ENCODE peak calls at places on chromosomes 11 and 22, in seven cellular contexts. O, Y, R, K, M, H and B are unnamed samples.

GRCh38 chr22:41699264-41700104 is at the start of gene MEI1:
- DNase-seq in Y (peak), R (peak), O (no peak), M (peak), H (peak), K (peak), B (no peak)

GRCh38 chr11:13135385-13136271 is 126.5 kb downstream of the RASSF10 start:
- DNase-seq in K (peak), R (no peak), H (peak), Y (no peak), M (no peak), O (no peak), B (no peak)

GRCh38 chr22:37187552-37187890 is 526 bp downstream of the C1QTNF6 start:
- DNase-seq in M (no peak), O (no peak), R (no peak), H (peak), Y (no peak), K (peak), B (no peak)

GRCh38 chr22:18000441-18001039 is 23.8 kb downstream of the MICAL3 start:
- DNase-seq in H (no peak), Y (peak), K (peak), O (peak), R (peak), M (no peak), B (peak)

GRCh38 chr11:59173080-59173963 is 1.4 kb downstream of the DTX4 start:
- DNase-seq in Y (peak), R (peak), H (no peak), K (peak), M (peak), O (peak), B (peak)

GRCh38 chr11:2783536-2784082 is 83.8 kb upstream of the KCNQ1OT1 start:
- DNase-seq in M (no peak), K (peak), R (no peak), O (no peak), Y (no peak), H (peak), B (no peak)

GRCh38 chr11:114209343-114209742 is 86.9 kb upstream of the NNMT start:
- DNase-seq in O (no peak), Y (no peak), K (no peak), H (no peak), R (no peak), M (no peak), B (peak)

GRCh38 chr11:129131361-129131760 is 60.8 kb downstream of the ARHGAP32 start:
- DNase-seq in Y (no peak), K (no peak), R (no peak), H (no peak), M (no peak), O (no peak), B (no peak)

GRCh38 chr11:8760896-8761295 is 78.3 kb downstream of the RPL27A start:
- DNase-seq in M (no peak), K (peak), H (no peak), O (no peak), Y (no peak), R (no peak), B (no peak)

GRCh38 chr11:105639527-105639926 is 29.7 kb downstream of the GRIA4 start:
- DNase-seq in R (no peak), Y (no peak), M (no peak), H (no peak), O (no peak), K (no peak), B (no peak)

GRCh38 chr22:45516163-45516562 is 13.5 kb downstream of the FBLN1 start:
- DNase-seq in R (no peak), H (no peak), M (no peak), K (no peak), Y (no peak), O (no peak), B (no peak)

GRCh38 chr11:126662055-126662790 is 306.7 kb downstream of the ST3GAL4 start:
- DNase-seq in M (no peak), K (no peak), H (no peak), R (no peak), O (no peak), Y (no peak), B (no peak)

GRCh38 chr11:68889948-68890446 is 13.6 kb downstream of the MRPL21 start:
- DNase-seq in R (peak), K (peak), Y (no peak), M (peak), O (peak), H (peak), B (peak)
- TF ChIP-seq CTCF in R (peak), K (peak), Y (peak), M (no peak), O (peak), H (peak), B (peak)

DNA sequence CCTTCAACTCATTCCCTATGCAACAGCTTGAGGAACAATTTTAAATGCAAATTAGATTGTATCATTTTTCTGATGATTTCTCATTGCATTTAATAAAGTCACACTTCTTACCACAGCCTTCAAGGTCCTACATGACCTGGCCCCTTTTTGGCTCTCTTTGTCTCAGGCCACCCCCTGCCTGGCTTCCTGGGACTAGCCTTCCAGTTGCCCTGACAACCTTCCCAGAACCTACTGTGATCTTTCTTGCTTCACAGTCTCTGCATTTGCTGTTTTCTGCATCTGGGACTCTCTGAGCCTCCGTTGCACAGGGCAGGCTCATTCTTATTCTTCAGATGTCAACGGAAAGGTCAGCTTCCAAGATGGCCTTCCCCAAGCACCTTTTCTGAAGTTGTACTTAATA is 12.9 kb downstream of the APLNR start:
- DNase-seq in O (no peak), M (no peak), Y (no peak), R (no peak), H (no peak), K (no peak), B (no peak)
- TF ChIP-seq CTCF in O (no peak), M (no peak), Y (no peak), R (no peak), H (no peak), K (no peak), B (no peak)

GRCh38 chr11:118172356-118172755 is 4.1 kb downstream of the SCN2B start:
- DNase-seq in Y (no peak), H (no peak), K (no peak), R (no peak), M (no peak), O (no peak), B (no peak)

GRCh38 chr11:118169300-118170140 is 6.9 kb downstream of the SCN2B start:
- DNase-seq in M (no peak), O (no peak), R (no peak), H (no peak), K (no peak), Y (no peak), B (no peak)

GRCh38 chr11:118170231-118170630 is 6.2 kb downstream of the SCN2B start:
- DNase-seq in Y (no peak), M (no peak), R (no peak), H (no peak), O (no peak), K (no peak), B (no peak)

GRCh38 chr11:118171274-118172062 is 5.0 kb downstream of the SCN2B start:
- DNase-seq in R (peak), O (peak), H (peak), M (peak), K (peak), Y (peak), B (peak)

GRCh38 chr11:118170892-118171273 is 5.6 kb downstream of the SCN2B start:
- DNase-seq in M (no peak), O (no peak), Y (no peak), H (no peak), K (no peak), R (no peak), B (no peak)
- TF ChIP-seq CTCF in M (no peak), O (no peak), Y (no peak), H (no peak), K (no peak), R (no peak), B (no peak)

DNA sequence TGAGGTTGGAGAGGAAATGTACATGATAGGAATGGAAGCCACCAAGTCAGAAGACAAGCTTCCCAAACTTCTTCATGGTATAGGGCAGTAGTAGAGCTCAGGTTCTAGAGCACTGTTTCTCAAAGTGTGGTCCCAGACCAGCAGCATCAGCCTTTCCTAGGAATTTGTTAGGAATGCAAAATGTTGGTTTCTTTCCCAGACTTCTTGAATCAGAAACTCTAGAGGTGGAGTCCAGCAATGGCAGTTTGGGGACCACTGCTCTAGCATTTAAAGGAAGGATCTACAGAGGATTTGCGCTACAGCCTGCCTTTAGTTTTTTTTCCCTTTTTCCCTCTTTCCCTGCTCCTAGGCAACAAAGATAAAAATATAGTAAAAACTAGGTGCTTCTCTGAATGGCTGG is 17.0 kb upstream of the MMP12 start:
- DNase-seq in M (no peak), R (no peak), K (no peak), H (no peak), O (no peak), Y (no peak), B (no peak)
- TF ChIP-seq CTCF in M (no peak), R (no peak), K (no peak), H (no peak), O (no peak), Y (no peak), B (no peak)

GRCh38 chr11:120431633-120432032 is 79.9 kb upstream of the GRIK4 start:
- DNase-seq in R (peak), K (peak), M (no peak), Y (no peak), O (peak), H (peak), B (no peak)
- TF ChIP-seq CTCF in R (peak), K (peak), M (no peak), Y (no peak), O (no peak), H (peak), B (no peak)

DNA sequence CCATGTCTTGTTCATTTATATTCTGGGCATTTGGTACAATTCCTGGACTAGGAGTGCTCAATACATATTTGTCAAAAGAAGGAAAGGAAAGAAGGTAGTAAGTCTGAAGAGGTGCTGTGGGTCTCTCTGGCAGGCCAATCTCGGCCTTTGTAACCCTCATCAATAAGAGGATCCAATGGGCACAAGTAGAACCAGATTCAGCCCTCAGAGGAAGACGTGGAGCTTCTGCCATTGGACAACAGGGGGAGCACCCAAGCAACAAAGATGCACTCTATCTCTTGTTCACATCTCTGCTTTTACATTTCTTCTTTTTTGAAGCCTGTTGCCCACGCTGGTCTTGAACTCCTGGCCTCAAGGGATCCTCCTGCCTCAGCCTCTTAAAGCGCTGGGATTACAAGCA is 2.2 kb upstream of the VPS11 start:
- DNase-seq in O (no peak), M (no peak), K (peak), H (peak), R (no peak), Y (no peak), B (no peak)
- TF ChIP-seq CTCF in O (no peak), M (no peak), K (peak), H (peak), R (peak), Y (peak), B (peak)

GRCh38 chr11:7450836-7451235 is 34.5 kb upstream of the OLFML1 start:
- DNase-seq in R (no peak), M (no peak), H (no peak), Y (no peak), O (no peak), K (no peak), B (no peak)

GRCh38 chr11:7449196-7449840 is 36.0 kb upstream of the OLFML1 start:
- DNase-seq in K (no peak), M (no peak), O (no peak), Y (no peak), H (no peak), R (peak), B (no peak)

GRCh38 chr11:7449841-7450214 is 35.5 kb upstream of the OLFML1 start:
- DNase-seq in Y (no peak), O (no peak), M (no peak), R (no peak), H (no peak), K (no peak), B (no peak)

GRCh38 chr11:7451520-7451919 is 33.8 kb upstream of the OLFML1 start:
- DNase-seq in H (no peak), K (no peak), R (no peak), Y (no peak), O (no peak), M (no peak), B (no peak)

DNA sequence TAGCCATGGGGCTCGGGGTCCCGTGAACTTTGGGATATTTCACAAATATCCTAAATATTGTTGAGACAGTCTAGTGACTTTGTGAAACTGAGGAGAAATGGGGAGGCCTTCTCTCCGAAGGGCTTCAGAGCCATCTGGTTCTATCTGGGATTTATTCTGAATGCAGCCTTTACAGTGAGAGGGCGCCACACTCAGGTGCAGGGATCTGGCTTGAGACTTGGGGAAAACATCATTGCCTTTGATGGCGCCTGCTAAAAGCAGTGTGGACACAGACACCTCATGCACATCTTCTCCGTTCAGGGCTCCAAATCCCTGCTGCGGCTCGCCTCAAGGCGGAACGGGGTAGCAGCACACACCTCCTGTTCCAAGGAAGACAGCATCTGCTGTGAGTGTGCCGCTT is 37.2 kb upstream of the OLFML1 start:
- DNase-seq in O (no peak), K (no peak), Y (no peak), M (no peak), R (no peak), H (no peak), B (no peak)
- TF ChIP-seq CTCF in O (no peak), K (no peak), Y (no peak), M (no peak), R (no peak), H (no peak), B (no peak)

GRCh38 chr22:25051073-25051472 is 98.6 kb downstream of the KIAA1671 start:
- DNase-seq in R (no peak), H (no peak), K (no peak), Y (no peak), O (no peak), M (no peak), B (no peak)
- TF ChIP-seq CTCF in R (no peak), H (peak), K (peak), Y (peak), O (peak), M (peak), B (peak)